ENCODE peak calls at places on chromosomes 2 and 18, in six cellular contexts. Y is GM12878, M is K562, E is HepG2, K is GM12891, H is H1. R is an unnamed sample.

GRCh38 chr2:30298302-30298701 is 67.0 kb downstream of the LBH start:
- DNase-seq in K (peak), H (no peak), Y (no peak), M (no peak), E (no peak), R (no peak)

GRCh38 chr2:42342061-42342794 is 18.8 kb downstream of the COX7A2L start:
- DNase-seq in K (no peak), E (peak), H (no peak), Y (no peak), M (peak), R (no peak)

GRCh38 chr18:46754188-46754587 is 2.7 kb downstream of the ST8SIA5 start:
- DNase-seq in H (no peak), M (no peak), E (no peak), K (no peak), Y (peak), R (no peak)

GRCh38 chr2:55425449-55425848 is 5.8 kb upstream of the CCDC88A start:
- DNase-seq in E (no peak), K (no peak), M (no peak), H (no peak), Y (no peak), R (no peak)

GRCh38 chr18:7349181-7349837 is 118.4 kb downstream of the LRRC30 start:
- DNase-seq in K (no peak), Y (no peak), E (no peak), M (no peak), H (no peak), R (no peak)

GRCh38 chr2:127621981-127622431 is 23.9 kb upstream of the GPR17 start:
- DNase-seq in M (no peak), K (no peak), E (no peak), Y (no peak), H (no peak), R (peak)

GRCh38 chr2:28590496-28591301 is 94.8 kb downstream of the PLB1 start:
- DNase-seq in M (no peak), E (no peak), H (no peak), Y (no peak), K (no peak), R (no peak)

GRCh38 chr2:116949249-116949648 is 865.2 kb upstream of the DDX18 start:
- DNase-seq in M (no peak), K (no peak), Y (no peak), H (no peak), E (no peak), R (no peak)

GRCh38 chr18:8800041-8800441 is 94.7 kb downstream of the MTCL1 start:
- DNase-seq in E (no peak), Y (no peak), M (no peak), H (no peak), K (no peak), R (no peak)

GRCh38 chr18:63192171-63192884 is 127.2 kb downstream of the BCL2 start:
- DNase-seq in E (no peak), H (no peak), Y (no peak), K (no peak), M (no peak), R (no peak)

GRCh38 chr2:145119225-145119624 is 599.3 kb upstream of the ZEB2 start:
- DNase-seq in E (no peak), M (no peak), Y (no peak), K (no peak), H (no peak), R (no peak)

GRCh38 chr2:138125306-138125900 is 161.1 kb downstream of the HNMT start:
- DNase-seq in H (no peak), Y (no peak), M (no peak), K (no peak), E (no peak), R (no peak)

GRCh38 chr2:212282596-212283330 is 255.8 kb downstream of the ERBB4 start:
- DNase-seq in E (no peak), K (no peak), M (no peak), H (no peak), Y (no peak), R (no peak)

GRCh38 chr2:241951920-241952319 is 82.4 kb downstream of the RTP5 start:
- DNase-seq in M (no peak), E (no peak), K (no peak), Y (no peak), H (no peak), R (no peak)

GRCh38 chr2:84537251-84537650 is 21.0 kb downstream of the DNAH6 start:
- DNase-seq in Y (no peak), K (no peak), E (no peak), H (no peak), M (no peak), R (no peak)

GRCh38 chr2:929011-929735 is 21.5 kb upstream of the SNTG2 start:
- DNase-seq in Y (no peak), E (no peak), K (no peak), H (peak), M (no peak), R (no peak)

GRCh38 chr2:40716879-40717278 is 265.0 kb upstream of the SLC8A1 start:
- DNase-seq in M (no peak), Y (no peak), H (no peak), E (no peak), K (no peak), R (no peak)

GRCh38 chr2:129730979-129731378 is 248.5 kb upstream of the RAB6C start:
- DNase-seq in Y (no peak), M (no peak), K (no peak), H (no peak), E (no peak), R (no peak)

GRCh38 chr2:17591846-17592245 is 51.4 kb downstream of the VSNL1 start:
- DNase-seq in E (no peak), H (no peak), M (no peak), K (no peak), Y (no peak), R (no peak)

GRCh38 chr2:25285265-25286024 is 56.3 kb downstream of the DNMT3A start:
- DNase-seq in K (no peak), E (no peak), Y (no peak), M (no peak), H (no peak), R (no peak)
- TF ChIP-seq POLR2A in K (no peak), E (no peak), Y (no peak), M (no peak), H (no peak), R (no peak)

GRCh38 chr2:240435457-240435954 is at the start of gene GPC1:
- DNase-seq in H (peak), M (peak), E (peak), K (peak), Y (no peak), R (no peak)
- TF ChIP-seq POLR2AphosphoS5 in H (no peak), M (no peak), E (no peak), K (no peak), Y (no peak), R (no peak)

GRCh38 chr2:177530513-177531039 is 138.0 kb downstream of the AGPS start:
- DNase-seq in Y (no peak), H (no peak), M (no peak), E (no peak), K (no peak), R (no peak)

GRCh38 chr2:177535000-177535399 is 142.4 kb downstream of the AGPS start:
- DNase-seq in H (no peak), M (no peak), K (no peak), E (no peak), Y (no peak), R (no peak)

GRCh38 chr2:177531706-177532105 is 139.1 kb downstream of the AGPS start:
- DNase-seq in M (no peak), E (no peak), H (no peak), K (no peak), Y (no peak), R (no peak)

GRCh38 chr2:177532567-177532966 is 140.0 kb downstream of the AGPS start:
- DNase-seq in E (no peak), K (no peak), M (no peak), Y (no peak), H (no peak), R (no peak)

GRCh38 chr2:177533253-177533652 is 140.7 kb downstream of the AGPS start:
- DNase-seq in E (no peak), H (no peak), K (no peak), Y (no peak), M (no peak), R (no peak)
- TF ChIP-seq TAF1 in E (no peak), H (no peak), K (no peak), Y (no peak), M (no peak), R (no peak)

DNA sequence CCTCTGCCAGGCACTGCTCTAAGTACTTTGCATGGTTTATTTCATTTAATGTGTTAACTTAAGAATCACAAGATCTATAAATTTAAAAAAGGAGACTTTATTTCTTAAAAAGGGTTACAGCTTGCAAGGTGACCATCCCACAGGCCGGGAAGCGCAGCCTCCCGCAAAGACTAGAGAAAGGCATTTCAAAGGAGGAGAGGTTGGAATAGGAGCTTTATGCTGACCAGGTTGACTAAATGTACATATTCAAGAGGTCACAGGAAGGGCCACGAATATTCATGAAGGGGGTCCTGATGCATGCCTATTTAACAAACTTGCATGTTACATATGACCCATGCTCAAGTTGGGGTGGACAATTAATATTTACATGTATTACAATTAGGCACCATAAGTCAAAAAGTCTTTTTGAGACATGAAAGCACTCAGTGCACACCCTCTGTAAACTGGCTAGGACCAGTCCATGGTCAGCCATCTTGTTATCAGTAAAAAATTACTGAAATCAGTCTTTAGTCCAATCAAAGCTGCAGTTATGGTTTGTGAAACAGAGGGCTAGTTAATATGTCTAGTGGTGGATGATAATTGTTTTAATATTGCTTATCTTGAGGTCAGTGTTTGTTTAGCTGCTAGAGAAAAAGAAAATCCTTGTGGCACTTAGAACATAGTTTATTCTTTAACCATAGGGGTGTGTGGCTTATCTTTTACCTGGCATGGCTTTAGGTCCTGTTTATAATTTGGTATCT is 169.3 kb downstream of the KCNE4 start:
- DNase-seq in Y (no peak), M (no peak), H (no peak), K (no peak), E (no peak), R (no peak)
- TF ChIP-seq POLR2A in Y (no peak), M (no peak), H (peak), K (no peak), E (no peak), R (no peak)

GRCh38 chr2:157835425-157835824 is 40.7 kb downstream of the ACVR1 start:
- DNase-seq in E (no peak), K (no peak), Y (no peak), H (no peak), M (no peak), R (no peak)

GRCh38 chr2:157831573-157832315 is 44.4 kb downstream of the ACVR1 start:
- DNase-seq in Y (no peak), H (no peak), E (no peak), K (no peak), M (no peak), R (no peak)

GRCh38 chr2:157827377-157827776 is 48.8 kb downstream of the ACVR1 start:
- DNase-seq in E (no peak), Y (no peak), M (no peak), K (no peak), H (no peak), R (no peak)

GRCh38 chr2:157833721-157834120 is 42.4 kb downstream of the ACVR1 start:
- DNase-seq in Y (no peak), H (no peak), M (no peak), K (no peak), E (no peak), R (no peak)

GRCh38 chr2:157830696-157831570 is 45.2 kb downstream of the ACVR1 start:
- DNase-seq in M (no peak), H (no peak), E (peak), Y (no peak), K (no peak), R (no peak)
- TF ChIP-seq POLR2AphosphoS5 in M (no peak), H (no peak), E (no peak), Y (no peak), K (no peak), R (no peak)

GRCh38 chr2:183541766-183542165 is 417.5 kb downstream of the NUP35 start:
- DNase-seq in Y (no peak), K (no peak), E (no peak), H (no peak), M (no peak), R (no peak)

GRCh38 chr2:183543731-183544130 is 419.5 kb downstream of the NUP35 start:
- DNase-seq in M (no peak), E (no peak), H (no peak), K (peak), Y (peak), R (peak)

GRCh38 chr2:183542593-183542992 is 418.4 kb downstream of the NUP35 start:
- DNase-seq in H (no peak), M (no peak), E (no peak), K (no peak), Y (no peak), R (no peak)

GRCh38 chr2:183543222-183543621 is 419.0 kb downstream of the NUP35 start:
- DNase-seq in M (no peak), E (no peak), K (no peak), Y (no peak), H (no peak), R (no peak)
- TF ChIP-seq TAF1 in M (no peak), E (no peak), K (no peak), Y (no peak), H (no peak), R (no peak)

GRCh38 chr2:159617651-159618050 is 1.3 kb upstream of the BAZ2B start:
- DNase-seq in K (no peak), Y (no peak), E (no peak), M (peak), H (no peak), R (no peak)

GRCh38 chr2:159617080-159617479 is 732 bp upstream of the BAZ2B start:
- DNase-seq in K (no peak), E (no peak), M (no peak), Y (no peak), H (no peak), R (no peak)

GRCh38 chr2:159615187-159615935 is 987 bp downstream of the BAZ2B start:
- DNase-seq in E (peak), Y (peak), H (peak), M (peak), K (peak), R (peak)

GRCh38 chr2:159614534-159615186 is 1.7 kb downstream of the BAZ2B start:
- DNase-seq in E (peak), K (no peak), Y (no peak), M (no peak), H (no peak), R (no peak)

DNA sequence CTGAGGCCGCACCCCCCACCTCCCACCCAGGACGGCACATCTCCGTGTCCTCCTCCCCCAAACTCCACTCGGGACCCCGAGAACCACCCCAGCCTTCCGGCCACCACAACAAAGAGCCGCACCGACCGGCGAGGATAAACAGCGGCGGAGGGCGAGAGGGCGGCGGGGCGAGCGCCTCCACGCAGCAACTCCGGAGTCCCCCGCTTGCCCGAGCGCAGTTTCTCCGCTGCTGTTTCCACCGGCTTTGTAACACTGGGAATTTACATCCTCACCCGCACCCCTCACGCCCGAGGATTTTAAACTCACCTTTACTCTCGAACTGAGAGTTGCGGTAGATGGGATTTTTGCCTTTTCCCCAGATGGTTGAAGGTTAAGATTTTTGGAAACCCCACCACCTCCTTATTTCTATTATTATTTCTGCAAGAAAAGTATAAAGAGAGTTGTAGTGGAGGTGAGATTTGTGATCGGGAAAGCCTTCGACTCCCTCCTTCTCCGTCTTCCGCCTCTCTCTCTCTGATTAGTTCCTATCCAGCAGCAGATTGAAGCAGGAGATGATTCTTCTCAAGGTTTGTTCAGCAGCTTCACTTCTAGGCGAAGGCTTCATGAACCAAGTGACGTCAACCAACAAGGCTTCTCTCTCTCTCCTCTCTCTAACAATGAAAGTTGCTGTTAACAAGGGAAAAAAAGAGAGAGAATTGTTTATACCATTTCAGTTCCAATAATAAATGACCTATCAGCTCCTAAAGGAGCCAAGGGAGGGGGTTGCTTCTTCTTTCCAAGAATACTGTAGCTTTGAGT is at the start of gene BAZ2B:
- DNase-seq in H (no peak), E (peak), M (peak), K (no peak), Y (no peak), R (peak)
- TF ChIP-seq POLR2A in H (peak), E (no peak), M (no peak), K (no peak), Y (peak), R (peak)

GRCh38 chr2:27039871-27040270 is 7.1 kb downstream of the TMEM214 start:
- DNase-seq in M (no peak), H (no peak), K (no peak), Y (no peak), E (no peak), R (no peak)

GRCh38 chr2:27041708-27042107 is 8.9 kb downstream of the TMEM214 start:
- DNase-seq in H (no peak), E (no peak), M (no peak), Y (no peak), K (no peak), R (no peak)

GRCh38 chr2:27042985-27043634 is 8.4 kb upstream of the AGBL5 start:
- DNase-seq in E (no peak), H (no peak), M (peak), K (no peak), Y (no peak), R (no peak)

GRCh38 chr2:27040282-27040681 is 7.5 kb downstream of the TMEM214 start:
- DNase-seq in K (no peak), M (no peak), H (no peak), E (no peak), Y (no peak), R (no peak)

GRCh38 chr2:27042159-27042661 is 9.3 kb upstream of the AGBL5 start:
- DNase-seq in H (no peak), E (no peak), Y (peak), M (no peak), K (no peak), R (no peak)
- TF ChIP-seq POLR2AphosphoS5 in H (no peak), E (peak), Y (peak), M (no peak), K (peak), R (no peak)

R was measured in GM12892.